ENCODE peak calls at places on chromosomes 5 and 9, in five cellular contexts. P is activated T-cell treated with anti-CD3 and anti-CD28 coated beads, Interleukin-2, amount 50 U/mL, for 1 hour; G is stimulated activated naive CD4-positive, alpha-beta T cell; R is mucosa of gallbladder; O is omental fat pad. B is an unnamed sample.
A peak's percentile ranks its signal among the peaks of the same experiment; 100 is the strongest.

GRCh38 chr5:142091012-142091411 is 17.6 kb upstream of the NDFIP1 start:
- DNase-seq in P (no peak), G (no peak), R (no peak), O (no peak), B (no peak)

GRCh38 chr9:129414377-129415021 is 206.4 kb downstream of the C9orf50 start:
- DNase-seq in O (no peak), R (no peak), P (no peak), G (peak; percentile 55), B (no peak)

GRCh38 chr9:99682378-99682777 is 139.3 kb upstream of the NR4A3 start:
- DNase-seq in R (no peak), O (no peak), G (no peak), P (no peak), B (no peak)

GRCh38 chr5:176660860-176661641 is 13.8 kb downstream of the TSPAN17 start:
- DNase-seq in G (peak; percentile 68), P (peak; percentile 78), O (no peak), R (peak; percentile 66), B (peak; percentile 96)

GRCh38 chr9:15873573-15874177 is 320.8 kb downstream of the CCDC171 start:
- DNase-seq in P (no peak), O (no peak), G (no peak), R (no peak), B (peak; percentile 20)

GRCh38 chr5:33968133-33969005 is 16.1 kb downstream of the SLC45A2 start:
- DNase-seq in G (no peak), O (no peak), R (no peak), P (no peak), B (no peak)

GRCh38 chr5:145449794-145450193 is 385.3 kb downstream of the PRELID2 start:
- DNase-seq in O (no peak), P (no peak), G (no peak), R (no peak), B (no peak)

GRCh38 chr5:172683696-172684464 is 42.8 kb downstream of the NEURL1B start:
- DNase-seq in O (no peak), G (peak; percentile 56), P (peak; percentile 58), R (no peak), B (peak; percentile 54)

GRCh38 chr5:88145603-88146467 is 122.8 kb downstream of the TMEM161B start:
- DNase-seq in O (no peak), P (no peak), G (no peak), R (no peak), B (no peak)

GRCh38 chr5:141001854-141002666 is 35.8 kb downstream of the PCDHAC2 start:
- DNase-seq in O (no peak), R (peak; percentile 16), P (no peak), G (no peak), B (no peak)

GRCh38 chr9:19564396-19565061 is 155.7 kb downstream of the ACER2 start:
- DNase-seq in G (no peak), O (no peak), P (no peak), R (no peak), B (no peak)

GRCh38 chr9:114784721-114785253 is 21.1 kb downstream of the TNFSF15 start:
- DNase-seq in R (no peak), P (no peak), O (no peak), G (no peak), B (no peak)

GRCh38 chr9:23743041-23743440 is 83.0 kb downstream of the ELAVL2 start:
- DNase-seq in O (no peak), P (no peak), R (no peak), G (no peak), B (no peak)

GRCh38 chr9:90095682-90096081 is 490.9 kb downstream of the GADD45G start:
- DNase-seq in R (no peak), O (no peak), G (no peak), P (no peak), B (no peak)